ENCODE peak calls at places on chromosomes 11 and 22, in nine cellular contexts. A, O, C, T, B, R, F, H and M are unnamed samples.

GRCh38 chr11:133927690-133928627 is 28.8 kb downstream of the IGSF9B start:
- DNase-seq in A (peak; percentile 83), O (peak; percentile 69), C (no peak), T (peak; percentile 87), B (no peak), R (peak; percentile 57), F (peak; percentile 38), H (peak; percentile 65), M (peak; percentile 54)

GRCh38 chr22:50293441-50294318 is 13.8 kb downstream of the PLXNB2 start:
- DNase-seq in A (peak; percentile 88), O (peak; percentile 85), C (peak; percentile 91), T (peak; percentile 92), B (peak; percentile 91), R (peak; percentile 82), F (no peak), H (no peak), M (peak; percentile 71)

GRCh38 chr22:23245045-23245798 is 64.9 kb downstream of the BCR start:
- DNase-seq in A (no peak), O (no peak), C (no peak), T (peak; percentile 75), B (no peak), R (peak; percentile 76), F (no peak), H (no peak), M (peak; percentile 82)

GRCh38 chr22:25838960-25839741 is 97.2 kb downstream of the MYO18B start:
- DNase-seq in A (no peak), O (no peak), C (peak; percentile 45), T (no peak), B (peak; percentile 51), R (no peak), F (no peak), H (no peak), M (no peak)

GRCh38 chr11:46537851-46538295 is 56.0 kb downstream of the AMBRA1 start:
- DNase-seq in A (no peak), O (peak; percentile 68), C (no peak), T (peak; percentile 79), B (no peak), R (peak; percentile 63), F (peak; percentile 51), H (peak; percentile 62), M (peak; percentile 76)

GRCh38 chr11:122686106-122686505 is 30.6 kb downstream of the UBASH3B start:
- DNase-seq in A (no peak), O (no peak), C (no peak), T (no peak), B (no peak), R (peak; percentile 48), F (no peak), H (no peak), M (no peak)

GRCh38 chr22:43749473-43749872 is 62.6 kb downstream of the EFCAB6 start:
- DNase-seq in A (no peak), O (no peak), C (no peak), T (no peak), B (no peak), R (no peak), F (no peak), H (no peak), M (no peak)

GRCh38 chr11:7668911-7669310 is 4.4 kb downstream of the CYB5R2 start:
- DNase-seq in A (no peak), O (no peak), C (no peak), T (no peak), B (no peak), R (no peak), F (no peak), H (no peak), M (no peak)

GRCh38 chr11:120178441-120179070 is 32.3 kb upstream of the OAF start:
- DNase-seq in A (peak; percentile 37), O (no peak), C (peak; percentile 47), T (no peak), B (peak; percentile 73), R (peak; percentile 65), F (peak; percentile 8), H (peak; percentile 13), M (peak; percentile 41)

GRCh38 chr11:30314625-30315024 is 8.3 kb upstream of the ARL14EP start:
- DNase-seq in A (no peak), O (no peak), C (no peak), T (no peak), B (no peak), R (no peak), F (no peak), H (no peak), M (no peak)

GRCh38 chr11:44509291-44509690 is 56.2 kb upstream of the CD82 start:
- DNase-seq in A (no peak), O (no peak), C (no peak), T (no peak), B (no peak), R (no peak), F (no peak), H (no peak), M (no peak)

GRCh38 chr11:3229673-3230630 is 2.3 kb downstream of the MRGPRE start:
- DNase-seq in A (peak; percentile 65), O (no peak), C (no peak), T (peak; percentile 35), B (peak; percentile 81), R (no peak), F (no peak), H (no peak), M (no peak)

GRCh38 chr11:99020324-99021225 is at the start of gene CNTN5:
- DNase-seq in A (no peak), O (peak; percentile 13), C (peak; percentile 73), T (no peak), B (no peak), R (peak; percentile 20), F (peak; percentile 6), H (peak; percentile 19), M (peak; percentile 0)

GRCh38 chr22:37431811-37432707 is 4.8 kb upstream of the ELFN2 start:
- DNase-seq in A (no peak), O (no peak), C (no peak), T (peak; percentile 76), B (no peak), R (peak; percentile 100), F (no peak), H (no peak), M (peak; percentile 99)

GRCh38 chr11:44192015-44192380 is 96.5 kb downstream of the EXT2 start:
- DNase-seq in A (no peak), O (no peak), C (no peak), T (no peak), B (no peak), R (no peak), F (no peak), H (no peak), M (no peak)

DNA sequence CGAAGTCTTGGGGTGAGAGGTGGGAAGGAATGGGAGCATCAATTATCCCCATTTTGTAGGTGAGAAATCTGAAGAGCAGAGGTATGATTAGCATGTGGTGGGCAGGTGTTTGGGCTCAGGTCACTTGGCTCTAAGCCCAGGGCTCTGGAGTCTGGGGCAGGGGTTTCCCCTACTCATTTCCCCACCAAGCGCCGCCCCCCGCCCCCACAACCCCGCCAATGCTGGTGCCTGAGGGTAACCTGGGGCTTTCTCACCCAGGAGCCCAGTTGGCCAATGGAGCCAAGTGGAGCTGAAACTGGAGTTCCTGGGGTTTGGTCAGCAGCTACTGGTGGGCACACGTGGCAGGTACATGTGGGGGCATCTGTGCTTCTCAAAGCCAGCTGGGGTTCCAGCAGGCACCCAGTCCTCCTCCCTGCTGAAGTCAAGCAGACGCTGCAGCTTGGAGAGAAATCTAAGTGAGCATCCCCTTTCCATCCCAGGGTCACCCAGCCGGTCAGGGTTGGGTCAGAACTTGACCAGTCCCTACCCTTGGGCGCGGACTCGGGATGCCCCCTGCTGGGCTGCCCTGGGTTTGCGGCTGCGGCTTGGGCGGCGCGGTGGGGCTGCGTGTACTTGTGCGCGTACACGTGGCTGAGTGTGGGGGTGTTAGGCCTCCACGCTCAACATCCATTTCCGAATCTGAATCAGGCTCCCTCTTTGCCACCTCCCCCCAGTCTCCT is 1.6 kb upstream of the CHRM1 start:
- DNase-seq in A (no peak), O (no peak), C (no peak), T (no peak), B (no peak), R (no peak), F (no peak), H (no peak), M (no peak)
- TF ChIP-seq CTCF in A (no peak), O (no peak), C (no peak), T (peak; percentile 14), B (peak; percentile 20), R (peak; percentile 32), F (no peak), H (no peak), M (peak; percentile 64)

DNA sequence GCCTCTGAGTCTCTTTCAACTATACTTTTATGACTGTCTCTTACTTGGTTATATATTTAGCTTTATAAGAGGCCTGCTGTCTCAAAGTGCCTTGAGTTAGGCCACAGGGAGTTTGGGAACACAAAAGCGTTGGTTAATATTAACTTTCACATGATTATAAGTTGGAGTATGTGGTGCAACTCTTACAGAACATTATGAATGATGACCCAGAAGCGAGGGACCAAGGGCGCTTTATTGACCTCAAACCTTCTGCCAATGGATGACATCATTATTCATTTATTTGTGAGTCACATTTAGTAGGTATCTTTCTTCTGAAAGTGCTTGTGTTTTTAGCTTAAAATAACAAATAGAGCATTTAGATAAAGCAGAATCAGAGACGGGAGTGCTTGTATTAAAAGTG is 298.0 kb upstream of the ZC3H12C start:
- DNase-seq in A (no peak), O (no peak), C (no peak), T (no peak), B (no peak), R (peak; percentile 78), F (no peak), H (no peak), M (no peak)
- TF ChIP-seq CTCF in A (no peak), O (no peak), C (no peak), T (no peak), B (no peak), R (no peak), F (no peak), H (no peak), M (no peak)

DNA sequence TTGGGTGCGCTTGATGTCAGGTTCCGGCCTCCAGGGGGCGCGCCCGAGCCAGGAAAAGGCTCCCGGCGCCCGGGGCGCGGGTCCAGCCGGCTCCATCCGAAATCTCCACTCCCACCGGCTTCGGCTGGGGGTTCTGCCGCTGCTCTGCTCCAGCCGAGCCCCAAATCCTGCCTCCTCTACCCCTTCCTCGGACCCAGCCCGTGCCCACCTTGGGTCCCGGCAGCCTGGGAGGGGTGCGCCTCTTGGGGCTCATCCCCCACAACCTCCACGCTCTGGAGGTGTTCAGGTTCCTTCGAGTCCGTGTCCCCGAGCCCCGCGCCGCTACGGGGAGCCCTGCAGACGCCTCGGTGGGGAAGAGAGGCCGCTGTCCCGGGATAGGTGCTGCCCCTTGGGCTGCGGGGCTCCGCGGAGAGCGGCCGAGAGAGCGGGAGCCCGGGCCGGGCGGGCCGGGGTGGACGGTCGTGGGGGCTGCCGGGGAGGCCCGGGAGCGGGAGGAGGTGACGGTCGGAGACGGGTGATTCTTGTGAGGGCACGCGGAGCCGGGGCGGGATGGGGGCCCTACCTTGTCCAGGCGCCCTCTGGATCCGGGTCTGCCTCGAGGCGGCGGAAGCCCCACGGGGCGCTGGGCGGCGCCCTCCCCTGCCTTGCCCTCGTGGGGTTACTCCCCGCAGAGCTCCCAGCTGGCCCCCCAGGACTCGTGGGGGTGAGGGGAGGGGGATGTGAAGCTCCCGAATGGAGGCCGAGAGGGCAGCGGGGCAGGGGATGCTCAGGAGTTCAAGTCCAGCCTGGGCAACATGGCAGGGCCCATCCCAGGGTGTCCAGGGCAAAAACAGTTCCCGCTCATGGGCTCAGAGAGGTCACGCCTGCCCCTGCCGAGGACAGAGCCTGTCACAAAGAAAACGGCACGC is 13.2 kb upstream of the CYB5R3 start:
- DNase-seq in A (peak; percentile 95), O (peak; percentile 87), C (peak; percentile 87), T (peak; percentile 74), B (peak; percentile 95), R (peak; percentile 36), F (peak; percentile 89), H (peak; percentile 85), M (peak; percentile 41)
- TF ChIP-seq CTCF in A (peak; percentile 61), O (peak; percentile 74), C (peak; percentile 70), T (peak; percentile 81), B (peak; percentile 91), R (peak; percentile 82), F (peak; percentile 92), H (peak; percentile 86), M (peak; percentile 92)

GRCh38 chr11:22130462-22131053 is 62.3 kb upstream of the ANO5 start:
- DNase-seq in A (no peak), O (no peak), C (no peak), T (no peak), B (no peak), R (no peak), F (no peak), H (no peak), M (no peak)
- TF ChIP-seq CTCF in A (no peak), O (no peak), C (no peak), T (peak; percentile 43), B (peak; percentile 29), R (no peak), F (no peak), H (no peak), M (peak; percentile 40)